ENCODE peak calls at places on chromosomes 5 and 9, in nine cellular contexts. F, A, C, X, M, D, I, W and Q are unnamed samples.
A peak's percentile ranks its signal among the peaks of the same experiment; 100 is the strongest.

GRCh38 chr5:138663009-138663408 is 87.8 kb upstream of the HSPA9 start:
- DNase-seq in F (no peak), A (no peak), C (no peak), X (no peak), M (peak; percentile 26), D (no peak), I (no peak), W (no peak), Q (no peak)

GRCh38 chr9:129402341-129402739 is 218.6 kb downstream of the C9orf50 start:
- DNase-seq in F (no peak), A (peak; percentile 54), C (no peak), X (peak; percentile 33), M (no peak), D (no peak), I (no peak), W (no peak), Q (peak; percentile 80)

GRCh38 chr9:35102769-35103659 is at the start of gene STOML2:
- DNase-seq in F (peak; percentile 93), A (peak; percentile 84), C (peak; percentile 85), X (peak; percentile 98), M (peak; percentile 98), D (peak; percentile 97), I (peak; percentile 95), W (peak; percentile 95), Q (peak; percentile 94)

GRCh38 chr5:120151825-120152224 is 312.3 kb upstream of the PRR16 start:
- DNase-seq in F (no peak), A (no peak), C (no peak), X (no peak), M (no peak), D (no peak), I (no peak), W (no peak), Q (no peak)

GRCh38 chr9:99873943-99874584 is 32.4 kb upstream of the STX17 start:
- DNase-seq in F (no peak), A (no peak), C (no peak), X (no peak), M (peak; percentile 23), D (no peak), I (no peak), W (no peak), Q (no peak)

GRCh38 chr5:93654676-93655075 is 71.7 kb downstream of the NR2F1 start:
- DNase-seq in F (no peak), A (no peak), C (no peak), X (peak; percentile 25), M (no peak), D (no peak), I (no peak), W (no peak), Q (no peak)

GRCh38 chr5:34789639-34790038 is 49.3 kb upstream of the TTC23L start:
- DNase-seq in F (no peak), A (no peak), C (no peak), X (no peak), M (no peak), D (no peak), I (no peak), W (no peak), Q (no peak)

GRCh38 chr5:92704590-92704989 is 876.4 kb downstream of the NR2F1-AS1 start:
- DNase-seq in F (no peak), A (no peak), C (peak; percentile 3), X (no peak), M (no peak), D (no peak), I (no peak), W (no peak), Q (no peak)

GRCh38 chr5:80725446-80725845 is 70.7 kb upstream of the DHFR start:
- DNase-seq in F (no peak), A (no peak), C (no peak), X (no peak), M (no peak), D (no peak), I (no peak), W (no peak), Q (no peak)

GRCh38 chr9:78902051-78902450 is 605.1 kb downstream of the PSAT1 start:
- DNase-seq in F (no peak), A (no peak), C (no peak), X (no peak), M (no peak), D (no peak), I (no peak), W (no peak), Q (no peak)

GRCh38 chr9:78064075-78064474 is 32.5 kb upstream of the GNAQ start:
- DNase-seq in F (no peak), A (no peak), C (no peak), X (peak; percentile 19), M (no peak), D (peak; percentile 4), I (no peak), W (no peak), Q (no peak)

GRCh38 chr5:1729641-1730486 is 69.8 kb downstream of the MRPL36 start:
- DNase-seq in F (no peak), A (no peak), C (no peak), X (no peak), M (no peak), D (no peak), I (no peak), W (peak; percentile 51), Q (peak; percentile 13)

GRCh38 chr9:136454026-136454796 is 14.6 kb upstream of the INPP5E start:
- DNase-seq in F (no peak), A (no peak), C (no peak), X (no peak), M (no peak), D (no peak), I (no peak), W (no peak), Q (no peak)

GRCh38 chr5:150400327-150401075 is 12.2 kb downstream of the CD74 start:
- DNase-seq in F (no peak), A (no peak), C (no peak), X (no peak), M (no peak), D (no peak), I (no peak), W (no peak), Q (no peak)

GRCh38 chr5:172004824-172005237 is 1.6 kb downstream of the FBXW11 start:
- DNase-seq in F (no peak), A (no peak), C (no peak), X (peak; percentile 11), M (no peak), D (peak; percentile 20), I (no peak), W (no peak), Q (no peak)

GRCh38 chr5:6365977-6366590 is 12.3 kb downstream of the MED10 start:
- DNase-seq in F (peak; percentile 40), A (no peak), C (no peak), X (no peak), M (no peak), D (no peak), I (no peak), W (no peak), Q (no peak)

GRCh38 chr9:78144008-78144381 is 91.9 kb upstream of the CEP78 start:
- DNase-seq in F (no peak), A (no peak), C (no peak), X (no peak), M (no peak), D (no peak), I (no peak), W (no peak), Q (no peak)

GRCh38 chr5:141604318-141604717 is 14.5 kb downstream of the DIAPH1 start:
- DNase-seq in F (no peak), A (no peak), C (peak; percentile 77), X (peak; percentile 89), M (peak; percentile 86), D (peak; percentile 96), I (peak; percentile 77), W (no peak), Q (peak; percentile 19)

GRCh38 chr9:132404228-132404881 is 2.3 kb downstream of the TTF1 start:
- DNase-seq in F (no peak), A (no peak), C (no peak), X (peak; percentile 80), M (no peak), D (peak; percentile 12), I (no peak), W (no peak), Q (no peak)

GRCh38 chr9:1876891-1877496 is 138.2 kb upstream of the SMARCA2 start:
- DNase-seq in F (no peak), A (no peak), C (no peak), X (no peak), M (no peak), D (no peak), I (no peak), W (no peak), Q (no peak)

GRCh38 chr9:93575706-93576295 is 583 bp upstream of the PHF2 start:
- DNase-seq in F (no peak), A (no peak), C (no peak), X (peak; percentile 35), M (peak; percentile 45), D (peak; percentile 48), I (peak; percentile 49), W (peak; percentile 86), Q (peak; percentile 37)

GRCh38 chr9:88745281-88746001 is 210.5 kb downstream of the NXNL2 start:
- DNase-seq in F (no peak), A (no peak), C (peak; percentile 98), X (peak; percentile 70), M (no peak), D (peak; percentile 99), I (no peak), W (no peak), Q (no peak)

GRCh38 chr9:110099236-110099741 is 108.7 kb downstream of the C9orf152 start:
- DNase-seq in F (peak; percentile 24), A (no peak), C (peak; percentile 60), X (peak; percentile 82), M (peak; percentile 66), D (peak; percentile 89), I (peak; percentile 46), W (no peak), Q (no peak)

GRCh38 chr9:99573052-99573451 is 248.6 kb upstream of the NR4A3 start:
- DNase-seq in F (no peak), A (no peak), C (no peak), X (no peak), M (no peak), D (no peak), I (no peak), W (no peak), Q (no peak)

GRCh38 chr9:2427016-2427891 is 194.3 kb upstream of the VLDLR start:
- DNase-seq in F (peak; percentile 94), A (no peak), C (no peak), X (no peak), M (peak; percentile 31), D (no peak), I (no peak), W (peak; percentile 68), Q (no peak)

GRCh38 chr9:113456235-113456634 is 7.3 kb upstream of the RGS3 start:
- DNase-seq in F (no peak), A (no peak), C (no peak), X (peak; percentile 35), M (no peak), D (peak; percentile 56), I (no peak), W (no peak), Q (no peak)

GRCh38 chr9:135722365-135722764 is 20.4 kb downstream of the KCNT1 start:
- DNase-seq in F (no peak), A (no peak), C (no peak), X (no peak), M (no peak), D (no peak), I (no peak), W (no peak), Q (no peak)

GRCh38 chr9:29939559-29939958 is 2366.3 kb upstream of the C9orf72 start:
- DNase-seq in F (no peak), A (no peak), C (no peak), X (no peak), M (no peak), D (no peak), I (no peak), W (no peak), Q (no peak)

GRCh38 chr9:21559402-21560280 is 77.5 kb upstream of the IFNE start:
- DNase-seq in F (peak; percentile 59), A (peak; percentile 32), C (no peak), X (peak; percentile 83), M (no peak), D (peak; percentile 69), I (no peak), W (peak; percentile 71), Q (peak; percentile 90)

GRCh38 chr9:93254806-93255519 is 71.0 kb downstream of the WNK2 start:
- DNase-seq in F (no peak), A (no peak), C (no peak), X (no peak), M (no peak), D (no peak), I (no peak), W (peak; percentile 42), Q (peak; percentile 2)

GRCh38 chr9:88742483-88742882 is 207.5 kb downstream of the NXNL2 start:
- DNase-seq in F (no peak), A (no peak), C (peak; percentile 86), X (peak; percentile 81), M (peak; percentile 35), D (peak; percentile 93), I (peak; percentile 46), W (no peak), Q (no peak)